ENCODE peak calls at places on chromosomes 13 and 19, in ten cellular contexts. T, W, P, S, E, A, F, B, J and Q are unnamed samples.

GRCh38 chr19:46487802-46488445 is 7.7 kb downstream of the PNMA8B start:
- DNase-seq in T (peak; percentile 91), W (peak; percentile 85), P (peak; percentile 91), S (no peak), E (no peak), A (peak; percentile 76), F (peak; percentile 83), B (peak; percentile 57), J (peak; percentile 67), Q (peak; percentile 87)

GRCh38 chr19:44694184-44694579 is 4.8 kb upstream of the CEACAM16 start:
- DNase-seq in T (no peak), W (no peak), P (no peak), S (no peak), E (no peak), A (no peak), F (no peak), B (peak; percentile 39), J (no peak), Q (no peak)

GRCh38 chr19:47110521-47111080 is 3.0 kb downstream of the ZC3H4 start:
- DNase-seq in T (peak; percentile 38), W (no peak), P (no peak), S (no peak), E (no peak), A (peak; percentile 67), F (no peak), B (peak; percentile 80), J (no peak), Q (peak; percentile 76)

GRCh38 chr13:79404985-79405384 is 1.1 kb downstream of the RBM26 start:
- DNase-seq in T (no peak), W (no peak), P (no peak), S (no peak), E (no peak), A (no peak), F (no peak), B (no peak), J (no peak), Q (peak; percentile 18)

GRCh38 chr13:32001392-32001768 is 30.2 kb upstream of the FRY start:
- DNase-seq in T (peak; percentile 61), W (peak; percentile 24), P (no peak), S (no peak), E (no peak), A (no peak), F (no peak), B (peak; percentile 23), J (no peak), Q (no peak)

GRCh38 chr13:30846311-30846710 is 59.8 kb upstream of the MEDAG start:
- DNase-seq in T (no peak), W (no peak), P (no peak), S (no peak), E (no peak), A (no peak), F (no peak), B (no peak), J (no peak), Q (no peak)

GRCh38 chr19:11652056-11652455 is 54.8 kb downstream of the ZNF627 start:
- DNase-seq in T (no peak), W (no peak), P (no peak), S (no peak), E (no peak), A (no peak), F (no peak), B (no peak), J (no peak), Q (no peak)

GRCh38 chr13:91375119-91375729 is 23.2 kb upstream of the GPC5 start:
- DNase-seq in T (no peak), W (no peak), P (no peak), S (no peak), E (no peak), A (no peak), F (no peak), B (peak; percentile 41), J (no peak), Q (no peak)

GRCh38 chr13:29077051-29077813 is 257.1 kb downstream of the MTUS2 start:
- DNase-seq in T (no peak), W (no peak), P (no peak), S (no peak), E (no peak), A (no peak), F (no peak), B (no peak), J (no peak), Q (no peak)

DNA sequence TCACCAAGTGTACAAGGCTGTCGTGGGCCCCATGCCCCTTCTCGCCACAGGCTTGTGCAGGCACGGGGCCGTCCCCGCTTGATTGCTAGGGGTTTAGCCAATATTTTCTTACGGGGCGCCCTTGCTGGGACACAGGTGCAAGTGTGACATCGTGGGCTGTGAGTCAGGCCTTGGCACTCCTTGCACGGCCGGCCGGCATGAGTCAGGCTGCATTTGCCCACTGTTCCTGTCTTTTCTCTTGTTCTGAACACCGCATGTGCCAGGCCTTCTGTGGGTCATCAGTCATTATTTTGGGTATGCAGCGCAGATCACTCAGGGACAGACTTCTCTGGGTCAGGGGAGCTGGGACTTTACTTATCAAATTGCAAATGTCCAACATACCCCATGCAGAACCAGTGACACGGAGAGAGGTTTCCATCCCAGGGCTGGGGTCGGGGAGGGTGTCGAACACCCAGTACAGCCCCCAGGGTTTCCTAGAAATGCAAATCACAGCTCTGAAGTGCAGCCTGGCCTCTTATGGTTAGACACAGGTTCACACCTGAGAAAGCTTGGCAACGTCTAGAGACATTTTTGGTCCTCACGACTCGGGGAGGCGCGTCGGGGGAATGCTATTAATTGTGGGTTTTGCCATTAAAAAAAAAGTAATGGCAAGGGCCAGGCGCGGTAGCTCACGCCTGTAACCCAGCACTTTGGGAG is 22.5 kb upstream of the KLF2 start:
- DNase-seq in T (no peak), W (no peak), P (no peak), S (no peak), E (no peak), A (no peak), F (peak; percentile 70), B (no peak), J (no peak), Q (peak; percentile 53)
- H3K27me3 ChIP-seq in T (no peaks in the 10 kb centered on the region), W (no peaks in the 10 kb centered on the region), P (no peaks in the 10 kb centered on the region), S (no peaks in the 10 kb centered on the region), E (no peaks in the 10 kb centered on the region), A (no peaks in the 10 kb centered on the region), F (no peaks in the 10 kb centered on the region), B (no peaks in the 10 kb centered on the region), J (no peaks in the 10 kb centered on the region), Q (no peaks in the 10 kb centered on the region)

DNA sequence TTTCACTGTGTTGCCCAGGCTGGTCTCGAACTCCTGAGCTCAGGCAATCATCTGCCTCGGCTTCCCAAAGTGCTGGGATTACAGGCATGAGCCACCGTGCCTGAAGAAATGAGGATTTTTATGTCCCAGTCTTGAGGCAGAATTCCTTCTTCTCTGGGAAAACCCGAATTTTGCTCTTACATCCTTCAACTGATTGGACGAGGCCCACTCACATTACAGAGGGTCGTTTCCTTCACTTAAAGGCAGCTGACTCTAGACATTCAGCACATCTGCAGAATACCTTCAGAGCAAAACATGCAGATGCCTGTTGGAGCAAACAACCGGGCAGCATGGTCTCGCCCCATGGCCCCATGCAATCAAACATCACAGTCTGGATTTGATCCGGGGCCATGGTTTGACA is 36.3 kb upstream of the NFIC start:
- DNase-seq in T (no peak), W (no peak), P (no peak), S (no peak), E (no peak), A (no peak), F (no peak), B (no peak), J (no peak), Q (no peak)
- H3K4me1 ChIP-seq in T (no peaks in the 10 kb centered on the region), W (no peaks in the 10 kb centered on the region), P (peaks cover under 1% of the 10 kb centered on the region), S (no peaks in the 10 kb centered on the region), E (peaks cover 2% of the 10 kb centered on the region), A (no peaks in the 10 kb centered on the region), F (peaks cover 36% of the 10 kb centered on the region), B (no peaks in the 10 kb centered on the region), J (no peaks in the 10 kb centered on the region), Q (no peaks in the 10 kb centered on the region)

GRCh38 chr19:2675892-2676291 is 26.6 kb downstream of the GNG7 start:
- DNase-seq in T (no peak), W (no peak), P (peak; percentile 54), S (no peak), E (no peak), A (no peak), F (no peak), B (no peak), J (no peak), Q (no peak)
- H3K4me3 ChIP-seq in T (no peak overlapping the region), W (no peak overlapping the region), P (no peak overlapping the region), S (no peak overlapping the region), E (no peak overlapping the region), A (no peak overlapping the region), F (no peak overlapping the region), B (no peak overlapping the region), J (no peak overlapping the region), Q (no peak overlapping the region)

GRCh38 chr13:27820524-27821482 is 28.5 kb downstream of the GSX1 start:
- DNase-seq in T (peak; percentile 82), W (no peak), P (no peak), S (no peak), E (no peak), A (no peak), F (no peak), B (no peak), J (no peak), Q (no peak)
- H3K27me3 ChIP-seq in T (peaks cover 100% of the 10 kb centered on the region), W (peaks cover 90% of the 10 kb centered on the region), P (no peaks in the 10 kb centered on the region), S (peaks cover 57% of the 10 kb centered on the region), E (no peaks in the 10 kb centered on the region), A (no peaks in the 10 kb centered on the region), F (peaks cover 22% of the 10 kb centered on the region), B (peaks cover 15% of the 10 kb centered on the region), J (no peaks in the 10 kb centered on the region), Q (no peaks in the 10 kb centered on the region)

DNA sequence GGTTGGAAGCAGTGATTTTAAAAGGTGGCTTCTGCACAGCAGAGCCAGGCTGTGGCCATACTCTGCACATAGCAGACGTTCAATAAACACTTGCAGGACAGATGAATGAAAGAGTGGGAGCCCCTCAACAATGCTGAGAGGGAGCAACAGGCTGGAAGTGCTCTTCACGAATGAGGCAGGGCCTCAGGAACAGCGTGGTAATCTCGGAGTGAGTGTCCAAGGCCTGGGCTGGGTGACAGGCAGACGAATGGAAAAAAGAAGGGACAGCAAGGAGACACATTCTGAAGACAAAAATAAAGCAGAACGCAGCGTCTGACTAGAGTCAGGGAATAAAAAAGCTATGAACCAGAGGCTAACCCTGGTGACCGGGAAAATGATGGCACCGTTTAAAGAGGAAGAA is 11.1 kb downstream of the GJA3 start:
- DNase-seq in T (no peak), W (no peak), P (no peak), S (no peak), E (no peak), A (no peak), F (no peak), B (no peak), J (no peak), Q (no peak)
- H3K4me1 ChIP-seq in T (peaks cover 10% of the 10 kb centered on the region), W (peaks cover 13% of the 10 kb centered on the region), P (no peaks in the 10 kb centered on the region), S (no peaks in the 10 kb centered on the region), E (no peaks in the 10 kb centered on the region), A (no peaks in the 10 kb centered on the region), F (no peaks in the 10 kb centered on the region), B (no peaks in the 10 kb centered on the region), J (no peaks in the 10 kb centered on the region), Q (no peaks in the 10 kb centered on the region)